ENCODE peak calls at places on chromosomes 5 and 9, in nine cellular contexts. G is heart left ventricle, X is cardiac muscle cell, L is lower lobe of right lung, S is right lobe of liver, B is fibroblast of lung, Y is osteoblast, J is MM.1S, P is gastrocnemius medialis. W is an unnamed sample.
A peak's percentile ranks its signal among the peaks of the same experiment; 100 is the strongest.

GRCh38 chr9:20074291-20074690 is 285.5 kb upstream of the SLC24A2 start:
- DNase-seq in G (no peak), X (no peak), L (no peak), S (no peak), B (no peak), Y (no peak), J (no peak), P (no peak), W (no peak)

GRCh38 chr5:129771058-129771838 is 23.4 kb downstream of the MINAR2 start:
- DNase-seq in G (peak; percentile 22), X (peak; percentile 80), L (no peak), S (no peak), B (peak; percentile 55), Y (peak; percentile 48), J (peak; percentile 77), P (no peak), W (no peak)

GRCh38 chr9:20854444-20854843 is 170.4 kb downstream of the FOCAD start:
- DNase-seq in G (no peak), X (no peak), L (no peak), S (no peak), B (peak; percentile 56), Y (no peak), J (no peak), P (no peak), W (no peak)

GRCh38 chr5:112757468-112758208 is 20.0 kb downstream of the APC start:
- DNase-seq in G (no peak), X (peak; percentile 56), L (no peak), S (no peak), B (peak; percentile 80), Y (peak; percentile 51), J (peak; percentile 80), P (no peak), W (no peak)

GRCh38 chr5:7850533-7851239 is at the start of gene CFAP90:
- DNase-seq in G (peak; percentile 29), X (peak; percentile 86), L (peak; percentile 82), S (peak; percentile 78), B (peak; percentile 38), Y (peak; percentile 90), J (no peak), P (no peak), W (peak; percentile 89)

GRCh38 chr9:105757496-105758251 is 63.3 kb downstream of the TMEM38B start:
- DNase-seq in G (no peak), X (no peak), L (no peak), S (no peak), B (peak; percentile 25), Y (no peak), J (no peak), P (no peak), W (no peak)

GRCh38 chr9:112863214-112863613 is 27.5 kb downstream of the SLC46A2 start:
- DNase-seq in G (no peak), X (no peak), L (peak; percentile 54), S (no peak), B (peak; percentile 73), Y (no peak), J (no peak), P (no peak), W (peak; percentile 59)

GRCh38 chr9:131622536-131622935 is 77.2 kb downstream of the PRRT1B start:
- DNase-seq in G (no peak), X (no peak), L (no peak), S (no peak), B (no peak), Y (no peak), J (no peak), P (no peak), W (no peak)

GRCh38 chr9:117744856-117745389 is 40.7 kb downstream of the TLR4 start:
- DNase-seq in G (peak; percentile 18), X (peak; percentile 26), L (peak; percentile 46), S (no peak), B (no peak), Y (peak; percentile 73), J (no peak), P (no peak), W (peak; percentile 80)

GRCh38 chr5:72847439-72847838 is 31.0 kb downstream of the TNPO1 start:
- DNase-seq in G (no peak), X (no peak), L (no peak), S (no peak), B (peak; percentile 42), Y (no peak), J (no peak), P (no peak), W (no peak)
- H3K36me3 ChIP-seq in G (no peaks in the 10 kb centered on the region), X (no peaks in the 10 kb centered on the region), L (peaks cover 6% of the 10 kb centered on the region), S (no peaks in the 10 kb centered on the region), B (peaks cover 2% of the 10 kb centered on the region), Y (peaks cover 10% of the 10 kb centered on the region), J (peaks cover 8% of the 10 kb centered on the region), P (no peaks in the 10 kb centered on the region), W (peaks cover 12% of the 10 kb centered on the region)

DNA sequence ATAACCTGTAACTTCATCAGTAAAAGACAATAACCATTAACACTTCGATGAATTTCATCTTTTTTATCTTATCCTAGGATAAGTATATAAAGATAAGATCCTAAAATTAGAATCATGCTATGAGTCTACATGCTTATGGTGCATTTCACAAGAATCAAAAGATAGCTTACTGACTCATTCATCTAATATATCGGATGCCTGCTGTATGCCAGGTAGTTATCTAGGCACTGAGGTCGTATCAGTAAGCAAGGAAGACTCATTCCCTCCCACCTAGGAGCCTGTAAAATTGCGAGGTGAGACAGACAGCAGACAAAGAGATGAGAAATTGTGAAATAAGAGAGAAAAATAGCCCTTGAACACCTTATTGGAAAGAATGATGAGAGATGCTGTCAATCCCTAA is 240.6 kb upstream of the ADAMTSL1 start:
- DNase-seq in G (no peak), X (no peak), L (no peak), S (no peak), B (no peak), Y (no peak), J (no peak), P (no peak), W (no peak)
- H3K27ac ChIP-seq in G (no peak overlapping the region), X (no peak overlapping the region), L (no peak overlapping the region), S (no peak overlapping the region), B (no peak overlapping the region), Y (no peak overlapping the region), J (no peak overlapping the region), P (no peak overlapping the region), W (no peak overlapping the region)

GRCh38 chr5:87400305-87400899 is 12.3 kb downstream of the CCNH start:
- DNase-seq in G (no peak), X (peak; percentile 14), L (no peak), S (no peak), B (peak; percentile 68), Y (peak; percentile 70), J (peak; percentile 41), P (no peak), W (no peak)
- H3K36me3 ChIP-seq in G (peaks cover 3% of the 10 kb centered on the region), X (peaks cover 54% of the 10 kb centered on the region), L (peaks cover 87% of the 10 kb centered on the region), S (peaks cover 56% of the 10 kb centered on the region), B (peaks cover 8% of the 10 kb centered on the region), Y (peaks cover 78% of the 10 kb centered on the region), J (peaks cover 22% of the 10 kb centered on the region), P (peaks cover 96% of the 10 kb centered on the region), W (no peaks in the 10 kb centered on the region)

DNA sequence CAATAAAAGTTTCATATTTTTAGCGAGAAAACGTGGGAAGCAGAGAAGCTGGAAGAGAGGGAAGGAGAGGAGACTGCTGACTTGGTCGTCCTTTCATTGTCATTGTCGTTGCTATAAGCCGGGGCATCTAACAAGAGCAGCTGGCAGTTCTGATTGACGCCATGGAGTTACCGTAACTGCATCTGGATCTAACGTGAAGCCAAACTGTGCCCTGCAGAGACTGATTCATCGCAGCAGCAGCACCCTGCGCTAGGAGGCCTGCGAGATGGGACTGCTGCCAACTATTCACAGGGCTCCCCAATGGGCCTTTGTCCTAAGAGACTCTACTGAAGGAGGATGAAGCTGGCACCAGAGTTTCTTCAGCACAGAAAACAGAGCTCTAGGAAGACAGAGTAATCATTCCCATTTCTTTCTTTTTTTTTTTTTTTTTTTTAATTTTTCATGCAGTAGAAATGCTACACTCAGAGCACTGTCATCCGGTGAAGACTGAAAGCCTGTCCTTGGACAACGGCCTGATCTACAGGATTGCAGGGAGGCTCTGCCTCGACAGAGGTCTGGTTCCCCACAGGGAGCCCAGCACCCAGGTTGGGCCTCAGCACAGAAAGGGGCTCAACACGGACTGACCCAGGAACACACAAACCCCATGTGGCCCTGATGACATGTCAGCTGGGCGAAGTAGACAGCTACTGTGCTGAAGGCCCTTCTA is 47.8 kb downstream of the RETREG1 start:
- DNase-seq in G (no peak), X (no peak), L (no peak), S (no peak), B (peak; percentile 17), Y (no peak), J (no peak), P (no peak), W (no peak)
- H3K27ac ChIP-seq in G (no peak overlapping the region), X (no peak overlapping the region), L (no peak overlapping the region), S (no peak overlapping the region), B (no peak overlapping the region), Y (no peak overlapping the region), J (no peak overlapping the region), P (no peak overlapping the region), W (no peak overlapping the region)

GRCh38 chr5:39100851-39101396 is 26.7 kb upstream of the RICTOR start:
- DNase-seq in G (no peak), X (no peak), L (no peak), S (no peak), B (peak; percentile 98), Y (peak; percentile 64), J (no peak), P (no peak), W (peak; percentile 17)
- H3K36me3 ChIP-seq in G (no peaks in the 10 kb centered on the region), X (no peaks in the 10 kb centered on the region), L (no peaks in the 10 kb centered on the region), S (no peaks in the 10 kb centered on the region), B (no peaks in the 10 kb centered on the region), Y (no peaks in the 10 kb centered on the region), J (no peaks in the 10 kb centered on the region), P (no peaks in the 10 kb centered on the region), W (peaks cover 35% of the 10 kb centered on the region)

DNA sequence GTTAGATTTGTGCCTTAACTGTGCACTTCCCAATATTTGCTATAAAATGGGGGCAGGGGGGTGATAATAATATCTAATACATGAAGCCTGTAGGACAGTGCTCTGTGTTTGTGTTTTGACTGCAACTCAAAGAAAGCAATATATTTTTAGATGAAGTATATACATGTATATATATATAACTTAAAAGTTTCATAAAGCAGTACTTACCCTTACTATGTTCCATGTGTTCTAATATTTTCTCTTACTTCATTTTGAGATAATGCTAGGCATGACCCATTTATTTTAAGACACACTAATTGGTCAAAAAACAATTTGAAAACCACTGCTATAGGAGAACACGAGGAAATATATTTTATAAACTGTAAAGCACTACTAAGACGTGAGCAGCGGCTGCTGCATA is 2.4 kb downstream of the TRIM52 start:
- DNase-seq in G (no peak), X (no peak), L (no peak), S (no peak), B (no peak), Y (no peak), J (no peak), P (no peak), W (no peak)
- H3K27ac ChIP-seq in G (no peak overlapping the region), X (no peak overlapping the region), L (no peak overlapping the region), S (no peak overlapping the region), B (no peak overlapping the region), Y (no peak overlapping the region), J (no peak overlapping the region), P (peak overlapping the region; percentile 100), W (no peak overlapping the region)

W was measured in left lung.